ENCODE peak calls at places on chromosomes 11 and 22, in ten cellular contexts. O, I, K, S, H, T, A, Y, F and J are unnamed samples.

GRCh38 chr11:77189588-77190210 is 61.7 kb downstream of the MYO7A start:
- DNase-seq in A (no peak), F (no peak), K (no peak), I (no peak), O (no peak), T (no peak), S (no peak), H (no peak), Y (no peak), J (no peak)

GRCh38 chr22:32801436-32802290 is at the start of gene TIMP3:
- DNase-seq in Y (peak; percentile 82), K (no peak), I (peak; percentile 72), H (peak; percentile 93), S (peak; percentile 83), T (peak; percentile 45), O (peak; percentile 74), F (no peak), A (peak; percentile 78), J (peak; percentile 92)

GRCh38 chr22:25143161-25144076 is 56.2 kb upstream of the CRYBB3 start:
- DNase-seq in I (no peak), T (no peak), H (no peak), O (no peak), F (no peak), S (peak; percentile 41), A (no peak), K (no peak), Y (no peak), J (no peak)

GRCh38 chr11:73652856-73653559 is 6.6 kb downstream of the PLEKHB1 start:
- DNase-seq in T (no peak), I (no peak), S (no peak), Y (no peak), O (no peak), A (no peak), K (no peak), H (no peak), F (no peak), J (no peak)

GRCh38 chr22:38162881-38163843 is 18.5 kb downstream of the PLA2G6 start:
- DNase-seq in K (no peak), O (no peak), F (no peak), S (no peak), A (no peak), I (no peak), H (no peak), T (no peak), Y (no peak), J (no peak)

GRCh38 chr11:118073554-118073953 is 3.3 kb upstream of the TMPRSS4 start:
- DNase-seq in H (no peak), O (no peak), I (no peak), S (no peak), Y (no peak), T (no peak), K (no peak), A (no peak), F (no peak), J (no peak)

GRCh38 chr11:47566166-47566546 is 757 bp downstream of the PTPMT1 start:
- DNase-seq in T (no peak), H (no peak), A (no peak), F (no peak), S (no peak), O (no peak), K (no peak), I (no peak), Y (no peak), J (no peak)

GRCh38 chr11:76598426-76598839 is 72.1 kb downstream of the LRRC32 start:
- DNase-seq in H (peak; percentile 75), A (no peak), Y (peak; percentile 51), S (peak; percentile 77), T (no peak), I (no peak), O (no peak), F (peak; percentile 7), K (no peak), J (peak; percentile 73)

GRCh38 chr11:9756878-9757277 is 93.0 kb downstream of the SWAP70 start:
- DNase-seq in T (no peak), S (no peak), Y (no peak), I (no peak), K (no peak), O (no peak), F (no peak), A (no peak), H (no peak), J (no peak)

GRCh38 chr11:9760180-9760550 is 96.3 kb downstream of the SWAP70 start:
- DNase-seq in A (peak; percentile 93), T (no peak), Y (peak; percentile 96), K (no peak), S (peak; percentile 97), O (peak; percentile 55), F (no peak), H (peak; percentile 94), I (peak; percentile 88), J (peak; percentile 90)

GRCh38 chr11:9759519-9760179 is 95.8 kb downstream of the SWAP70 start:
- DNase-seq in H (peak; percentile 97), T (peak; percentile 100), S (peak; percentile 96), A (peak; percentile 56), K (peak; percentile 81), O (peak; percentile 84), F (peak; percentile 96), I (peak; percentile 100), Y (peak; percentile 100), J (peak; percentile 99)

GRCh38 chr11:9757809-9758675 is 94.2 kb downstream of the SWAP70 start:
- DNase-seq in A (peak; percentile 90), O (peak; percentile 78), Y (peak; percentile 67), K (peak; percentile 90), F (peak; percentile 42), H (peak; percentile 91), S (peak; percentile 79), I (peak; percentile 54), T (no peak), J (peak; percentile 76)

DNA sequence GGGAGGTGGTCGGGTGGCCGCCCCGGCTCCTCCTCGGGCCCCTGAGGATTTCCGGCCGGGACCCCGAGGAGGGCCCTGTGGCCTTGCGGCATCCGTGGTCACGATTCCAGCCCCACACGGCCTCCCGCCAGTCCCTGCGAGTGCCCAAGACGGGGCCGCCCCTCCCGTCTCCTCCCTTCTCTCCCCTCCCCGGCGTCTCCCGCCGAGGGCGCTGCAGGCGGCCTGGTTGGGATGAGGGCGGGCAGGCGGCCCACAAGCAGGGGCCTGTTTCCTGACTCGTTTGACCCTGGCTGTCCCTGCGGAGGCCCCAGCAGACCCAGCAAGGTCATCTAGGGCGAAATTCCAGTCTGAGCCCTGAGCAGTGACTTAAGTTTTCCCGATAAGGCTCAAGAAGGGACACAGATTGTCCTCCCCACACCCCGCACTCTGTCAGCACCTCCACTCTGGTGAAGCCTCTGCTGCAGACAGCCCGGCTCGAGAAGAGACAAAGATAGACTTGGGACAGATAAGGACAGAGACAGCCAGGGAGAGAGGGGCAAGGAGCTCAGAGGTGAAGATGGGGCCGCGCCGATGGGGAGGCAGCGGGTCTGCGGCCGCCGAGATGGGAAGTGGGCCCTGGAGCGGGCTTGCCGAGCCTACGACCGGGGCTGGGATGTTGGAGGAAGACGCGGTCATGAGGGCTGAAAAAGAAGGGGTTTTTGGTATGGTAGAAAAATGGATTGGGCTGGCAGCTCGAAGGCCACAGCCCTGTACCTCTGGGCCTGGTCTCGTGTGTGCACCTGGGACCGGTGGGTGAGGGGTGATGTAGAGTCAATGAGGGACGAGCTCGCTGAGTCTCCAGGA is 95.0 kb downstream of the SWAP70 start:
- DNase-seq in I (peak; percentile 64), Y (peak; percentile 72), F (peak; percentile 24), K (peak; percentile 28), T (peak; percentile 35), S (peak; percentile 87), H (peak; percentile 87), A (peak; percentile 78), O (peak; percentile 71), J (peak; percentile 87)
- TF ChIP-seq CTCF in I (peak; percentile 54), Y (peak; percentile 10), F (no peak), K (no peak), T (peak; percentile 21), S (no peak), H (peak; percentile 24), A (no peak), O (peak; percentile 15), J (peak; percentile 39)

GRCh38 chr11:18393581-18394299 is 623 bp upstream of the LDHA start:
- DNase-seq in T (no peak), Y (no peak), K (no peak), O (no peak), H (no peak), I (no peak), F (no peak), S (no peak), A (peak; percentile 39), J (no peak)
- H3K4me3 ChIP-seq in T (peak overlapping the region; percentile 90), Y (peak overlapping the region; percentile 27), K (peak overlapping the region; percentile 86), O (peak overlapping the region; percentile 79), H (peak overlapping the region; percentile 85), I (peak overlapping the region; percentile 96), F (peak overlapping the region; percentile 100), S (peak overlapping the region; percentile 98), A (peak overlapping the region; percentile 74), J (peak overlapping the region; percentile 91)

GRCh38 chr22:37010976-37011375 is 8.3 kb downstream of the TST start:
- DNase-seq in F (no peak), I (no peak), H (no peak), T (no peak), K (no peak), O (no peak), A (no peak), S (no peak), Y (no peak), J (no peak)

GRCh38 chr22:37012262-37012904 is 6.9 kb downstream of the TST start:
- DNase-seq in T (no peak), H (no peak), O (no peak), Y (no peak), K (no peak), A (no peak), F (no peak), I (no peak), S (peak; percentile 11), J (no peak)

GRCh38 chr22:37012956-37013355 is 6.3 kb downstream of the TST start:
- DNase-seq in S (no peak), O (no peak), Y (no peak), I (no peak), K (no peak), H (no peak), A (no peak), F (no peak), T (no peak), J (no peak)

GRCh38 chr22:37010174-37010573 is 9.1 kb downstream of the TST start:
- DNase-seq in Y (no peak), A (no peak), O (no peak), T (no peak), H (no peak), S (no peak), I (no peak), K (no peak), F (no peak), J (no peak)

GRCh38 chr22:37011472-37011871 is 7.8 kb downstream of the TST start:
- DNase-seq in O (no peak), I (no peak), S (no peak), K (no peak), T (no peak), H (no peak), A (no peak), Y (no peak), F (no peak), J (no peak)
- TF ChIP-seq CTCF in O (no peak), I (no peak), S (no peak), K (no peak), T (no peak), H (no peak), A (no peak), Y (no peak), F (no peak), J (no peak)

DNA sequence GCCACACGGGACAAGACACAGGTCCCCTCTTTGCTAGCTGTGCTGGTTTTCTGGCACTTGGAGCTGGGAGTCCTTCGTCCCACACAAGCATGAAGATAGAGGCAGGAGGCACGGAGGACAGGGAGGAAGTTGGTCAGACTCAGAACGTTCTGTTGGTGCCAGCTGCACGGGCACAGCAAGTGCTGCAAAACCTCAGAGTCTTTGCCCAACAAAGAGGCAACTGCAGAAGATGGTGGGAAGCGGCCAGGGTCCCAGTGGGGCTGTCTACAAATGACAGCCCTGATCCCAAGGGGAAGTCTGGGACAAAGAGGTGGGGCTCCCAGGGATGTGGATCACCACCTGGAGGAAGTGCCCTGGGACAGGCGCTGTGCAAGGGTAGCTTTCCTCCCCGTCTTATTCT is 9.4 kb upstream of the OSM start:
- DNase-seq in S (no peak), O (no peak), Y (no peak), A (no peak), I (no peak), K (no peak), H (no peak), F (no peak), T (no peak), J (no peak)
- H3K4me3 ChIP-seq in S (no peak overlapping the region), O (no peak overlapping the region), Y (no peak overlapping the region), A (no peak overlapping the region), I (no peak overlapping the region), K (no peak overlapping the region), H (no peak overlapping the region), F (no peak overlapping the region), T (no peak overlapping the region), J (no peak overlapping the region)